ENCODE peak calls at places on chromosomes 3 and 15, in seven cellular contexts. One of them, this sample, is unnamed.

GRCh38 chr3:52528596-52529375 is 4.9 kb downstream of the NT5DC2 start:
- DNase-seq in heart left ventricle: peak
- DNase-seq in transverse colon: peak
- DNase-seq in upper lobe of right lung: peak
- DNase-seq in astrocyte of the spinal cord: no peak
- DNase-seq in coronary artery: peak
- DNase-seq in AG04449: no peak
- DNase-seq in this sample: no peak

GRCh38 chr3:16546186-16547004 is 32.9 kb upstream of the RFTN1 start:
- DNase-seq in AG04449: no peak
- DNase-seq in upper lobe of right lung: no peak
- DNase-seq in heart left ventricle: no peak
- DNase-seq in coronary artery: no peak
- DNase-seq in astrocyte of the spinal cord: no peak
- DNase-seq in transverse colon: no peak
- DNase-seq in this sample: no peak

GRCh38 chr3:171134170-171134569 is 107.7 kb upstream of the SLC2A2 start:
- DNase-seq in heart left ventricle: no peak
- DNase-seq in transverse colon: no peak
- DNase-seq in upper lobe of right lung: no peak
- DNase-seq in AG04449: no peak
- DNase-seq in astrocyte of the spinal cord: no peak
- DNase-seq in coronary artery: no peak
- DNase-seq in this sample: no peak

GRCh38 chr3:197029511-197030167 is at the start of gene MELTF:
- DNase-seq in transverse colon: peak
- DNase-seq in upper lobe of right lung: peak
- DNase-seq in coronary artery: no peak
- DNase-seq in astrocyte of the spinal cord: peak
- DNase-seq in AG04449: no peak
- DNase-seq in heart left ventricle: peak
- DNase-seq in this sample: peak

GRCh38 chr3:104521606-104522336 is 844.9 kb upstream of the ALCAM start:
- DNase-seq in astrocyte of the spinal cord: no peak
- DNase-seq in coronary artery: no peak
- DNase-seq in AG04449: no peak
- DNase-seq in transverse colon: peak
- DNase-seq in upper lobe of right lung: no peak
- DNase-seq in heart left ventricle: no peak
- DNase-seq in this sample: no peak

GRCh38 chr15:70794596-70795310 is 31.4 kb upstream of the UACA start:
- DNase-seq in coronary artery: no peak
- DNase-seq in upper lobe of right lung: no peak
- DNase-seq in transverse colon: no peak
- DNase-seq in AG04449: no peak
- DNase-seq in heart left ventricle: no peak
- DNase-seq in astrocyte of the spinal cord: peak
- DNase-seq in this sample: no peak

GRCh38 chr3:71584216-71585061 is 911 bp upstream of the FOXP1 start:
- DNase-seq in AG04449: no peak
- DNase-seq in upper lobe of right lung: peak
- DNase-seq in astrocyte of the spinal cord: peak
- DNase-seq in transverse colon: peak
- DNase-seq in heart left ventricle: peak
- DNase-seq in coronary artery: peak
- DNase-seq in this sample: peak

GRCh38 chr15:33540174-33540573 is 229.4 kb downstream of the RYR3 start:
- DNase-seq in AG04449: no peak
- DNase-seq in coronary artery: no peak
- DNase-seq in heart left ventricle: no peak
- DNase-seq in transverse colon: no peak
- DNase-seq in astrocyte of the spinal cord: no peak
- DNase-seq in upper lobe of right lung: no peak
- DNase-seq in this sample: no peak

GRCh38 chr3:57977755-57978715 is 30.2 kb upstream of the FLNB start:
- DNase-seq in astrocyte of the spinal cord: no peak
- DNase-seq in AG04449: no peak
- DNase-seq in heart left ventricle: no peak
- DNase-seq in transverse colon: peak
- DNase-seq in upper lobe of right lung: no peak
- DNase-seq in coronary artery: no peak
- DNase-seq in this sample: no peak

GRCh38 chr3:106048946-106049481 is 180.2 kb upstream of the CBLB start:
- DNase-seq in heart left ventricle: no peak
- DNase-seq in astrocyte of the spinal cord: no peak
- DNase-seq in AG04449: no peak
- DNase-seq in transverse colon: no peak
- DNase-seq in coronary artery: no peak
- DNase-seq in upper lobe of right lung: no peak
- DNase-seq in this sample: no peak

GRCh38 chr3:113600418-113601185 is 68.2 kb downstream of the SIDT1 start:
- DNase-seq in AG04449: no peak
- DNase-seq in heart left ventricle: peak
- DNase-seq in astrocyte of the spinal cord: no peak
- DNase-seq in upper lobe of right lung: no peak
- DNase-seq in coronary artery: no peak
- DNase-seq in transverse colon: no peak
- DNase-seq in this sample: peak

GRCh38 chr15:48469271-48469670 is 138.0 kb downstream of the DUT start:
- DNase-seq in AG04449: no peak
- DNase-seq in upper lobe of right lung: no peak
- DNase-seq in coronary artery: no peak
- DNase-seq in astrocyte of the spinal cord: peak
- DNase-seq in heart left ventricle: no peak
- DNase-seq in transverse colon: no peak
- DNase-seq in this sample: no peak

GRCh38 chr3:67018105-67018788 is 20.1 kb downstream of the KBTBD8 start:
- DNase-seq in AG04449: no peak
- DNase-seq in heart left ventricle: peak
- DNase-seq in astrocyte of the spinal cord: peak
- DNase-seq in coronary artery: no peak
- DNase-seq in transverse colon: peak
- DNase-seq in upper lobe of right lung: no peak
- DNase-seq in this sample: no peak

GRCh38 chr3:130963878-130964277 is 62.7 kb downstream of the ASTE1 start:
- DNase-seq in coronary artery: no peak
- DNase-seq in heart left ventricle: no peak
- DNase-seq in AG04449: peak
- DNase-seq in astrocyte of the spinal cord: peak
- DNase-seq in transverse colon: no peak
- DNase-seq in upper lobe of right lung: no peak
- DNase-seq in this sample: no peak

GRCh38 chr3:187593347-187593850 is 76.8 kb downstream of the SST start:
- DNase-seq in transverse colon: no peak
- DNase-seq in heart left ventricle: no peak
- DNase-seq in upper lobe of right lung: no peak
- DNase-seq in coronary artery: no peak
- DNase-seq in astrocyte of the spinal cord: no peak
- DNase-seq in AG04449: no peak
- DNase-seq in this sample: no peak

GRCh38 chr3:54213910-54214309 is 91.6 kb downstream of the CACNA2D3 start:
- DNase-seq in astrocyte of the spinal cord: no peak
- DNase-seq in heart left ventricle: no peak
- DNase-seq in upper lobe of right lung: no peak
- DNase-seq in coronary artery: no peak
- DNase-seq in AG04449: no peak
- DNase-seq in transverse colon: no peak
- DNase-seq in this sample: no peak

DNA sequence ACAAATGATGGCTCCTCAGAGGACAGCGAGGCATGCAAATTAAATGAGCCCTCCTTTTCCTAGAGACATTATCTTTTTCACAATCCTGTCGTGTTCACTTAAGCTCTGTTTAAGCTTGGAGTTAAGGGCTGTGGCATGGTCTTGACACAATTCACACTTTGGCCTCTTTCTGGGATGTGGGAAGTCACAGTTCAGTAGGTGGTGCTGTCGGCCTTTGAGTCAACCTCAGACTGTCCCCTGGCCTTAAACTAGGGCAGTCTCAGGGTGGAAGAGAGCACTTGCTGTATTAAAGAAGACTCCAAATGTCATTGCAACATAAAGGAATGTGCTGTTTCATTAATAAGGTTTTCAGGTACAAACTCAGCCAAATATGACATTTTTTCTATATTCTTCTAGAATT is 351.0 kb downstream of the MCTP2 start:
- DNase-seq in upper lobe of right lung: no peak
- DNase-seq in AG04449: no peak
- DNase-seq in astrocyte of the spinal cord: no peak
- DNase-seq in coronary artery: no peak
- DNase-seq in transverse colon: no peak
- DNase-seq in heart left ventricle: no peak
- DNase-seq in this sample: no peak
- TF ChIP-seq CTCF in upper lobe of right lung: peak
- TF ChIP-seq CTCF in AG04449: no peak
- TF ChIP-seq CTCF in astrocyte of the spinal cord: no peak
- TF ChIP-seq CTCF in coronary artery: no peak
- TF ChIP-seq CTCF in transverse colon: no peak
- TF ChIP-seq CTCF in heart left ventricle: peak
- TF ChIP-seq CTCF in this sample: no peak

GRCh38 chr3:10917176-10917575 is 75.4 kb upstream of the SLC6A1 start:
- DNase-seq in AG04449: no peak
- DNase-seq in upper lobe of right lung: no peak
- DNase-seq in astrocyte of the spinal cord: peak
- DNase-seq in transverse colon: no peak
- DNase-seq in coronary artery: peak
- DNase-seq in heart left ventricle: no peak
- DNase-seq in this sample: no peak
- H3K4me3 ChIP-seq in AG04449: no peak
- H3K4me3 ChIP-seq in upper lobe of right lung: no peak
- H3K4me3 ChIP-seq in astrocyte of the spinal cord: no peak
- H3K4me3 ChIP-seq in transverse colon: no peak
- H3K4me3 ChIP-seq in coronary artery: no peak
- H3K4me3 ChIP-seq in heart left ventricle: no peak
- H3K4me3 ChIP-seq in this sample: no peak

GRCh38 chr3:39185326-39185958 is 7.0 kb downstream of the XIRP1 start:
- DNase-seq in coronary artery: no peak
- DNase-seq in upper lobe of right lung: no peak
- DNase-seq in AG04449: no peak
- DNase-seq in heart left ventricle: no peak
- DNase-seq in astrocyte of the spinal cord: no peak
- DNase-seq in transverse colon: no peak
- DNase-seq in this sample: no peak

GRCh38 chr3:39184968-39185285 is 7.5 kb downstream of the XIRP1 start:
- DNase-seq in astrocyte of the spinal cord: no peak
- DNase-seq in heart left ventricle: no peak
- DNase-seq in coronary artery: no peak
- DNase-seq in AG04449: no peak
- DNase-seq in upper lobe of right lung: no peak
- DNase-seq in transverse colon: no peak
- DNase-seq in this sample: no peak

GRCh38 chr3:39185959-39186691 is 6.3 kb downstream of the XIRP1 start:
- DNase-seq in coronary artery: no peak
- DNase-seq in upper lobe of right lung: no peak
- DNase-seq in transverse colon: no peak
- DNase-seq in astrocyte of the spinal cord: no peak
- DNase-seq in AG04449: no peak
- DNase-seq in heart left ventricle: peak
- DNase-seq in this sample: no peak

GRCh38 chr3:39183231-39184080 is 8.9 kb downstream of the XIRP1 start:
- DNase-seq in upper lobe of right lung: no peak
- DNase-seq in AG04449: no peak
- DNase-seq in transverse colon: no peak
- DNase-seq in heart left ventricle: no peak
- DNase-seq in coronary artery: no peak
- DNase-seq in astrocyte of the spinal cord: no peak
- DNase-seq in this sample: no peak

DNA sequence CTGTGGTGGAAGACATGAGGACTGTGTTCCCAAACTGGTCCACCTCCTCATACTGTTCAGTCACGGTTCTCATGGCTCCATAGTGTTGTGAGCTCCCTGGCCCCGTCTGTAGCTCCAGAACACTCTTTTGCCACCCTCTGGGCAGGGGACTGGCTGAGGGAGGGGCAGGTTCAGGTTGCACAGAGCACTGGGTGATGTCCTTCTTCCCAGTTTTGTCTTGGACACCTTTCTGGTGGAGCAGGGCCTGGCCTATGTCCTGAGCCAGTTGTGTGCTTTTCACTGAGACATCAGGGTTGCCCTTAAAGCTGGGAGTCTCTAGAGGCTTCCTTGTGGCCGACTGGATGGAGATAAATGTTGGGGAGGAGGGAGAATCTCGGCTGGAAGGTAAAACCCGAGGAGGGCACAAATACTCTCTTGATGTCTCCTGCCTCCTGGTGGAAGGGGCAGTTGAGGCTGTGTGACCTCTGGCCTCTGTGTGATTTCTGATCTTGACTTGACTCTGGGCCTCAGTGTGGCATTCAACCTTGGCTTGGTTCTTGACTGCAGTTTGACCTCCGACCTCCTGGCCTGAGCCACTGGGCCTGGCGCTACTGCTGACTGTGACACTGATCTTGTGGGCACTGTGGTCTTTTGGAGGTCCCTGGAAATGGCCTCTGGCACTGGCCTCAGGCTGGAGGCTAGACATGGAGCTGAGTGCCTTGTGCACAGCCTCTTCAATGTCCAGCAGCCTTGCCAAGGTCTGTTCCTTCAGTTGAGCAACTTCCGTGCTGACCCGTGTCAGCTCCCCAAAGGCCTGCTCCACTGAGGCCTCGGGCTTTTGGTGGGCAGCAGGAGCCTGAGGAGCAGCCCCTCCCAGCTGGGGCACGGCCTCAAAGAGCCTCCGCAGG is 8.1 kb downstream of the XIRP1 start:
- DNase-seq in upper lobe of right lung: no peak
- DNase-seq in coronary artery: no peak
- DNase-seq in AG04449: no peak
- DNase-seq in heart left ventricle: no peak
- DNase-seq in astrocyte of the spinal cord: no peak
- DNase-seq in transverse colon: no peak
- DNase-seq in this sample: no peak
- TF ChIP-seq CTCF in upper lobe of right lung: no peak
- TF ChIP-seq CTCF in coronary artery: no peak
- TF ChIP-seq CTCF in AG04449: no peak
- TF ChIP-seq CTCF in heart left ventricle: no peak
- TF ChIP-seq CTCF in astrocyte of the spinal cord: no peak
- TF ChIP-seq CTCF in transverse colon: no peak
- TF ChIP-seq CTCF in this sample: no peak

GRCh38 chr15:31265871-31266711 is 60.5 kb upstream of the KLF13 start:
- DNase-seq in coronary artery: peak
- DNase-seq in astrocyte of the spinal cord: no peak
- DNase-seq in heart left ventricle: peak
- DNase-seq in transverse colon: peak
- DNase-seq in upper lobe of right lung: peak
- DNase-seq in AG04449: no peak
- DNase-seq in this sample: no peak

GRCh38 chr15:31268108-31268501 is 58.5 kb upstream of the KLF13 start:
- DNase-seq in coronary artery: no peak
- DNase-seq in transverse colon: peak
- DNase-seq in astrocyte of the spinal cord: no peak
- DNase-seq in upper lobe of right lung: peak
- DNase-seq in heart left ventricle: no peak
- DNase-seq in AG04449: no peak
- DNase-seq in this sample: no peak

GRCh38 chr15:31265090-31265870 is 61.4 kb upstream of the KLF13 start:
- DNase-seq in transverse colon: peak
- DNase-seq in astrocyte of the spinal cord: no peak
- DNase-seq in AG04449: no peak
- DNase-seq in heart left ventricle: no peak
- DNase-seq in upper lobe of right lung: peak
- DNase-seq in coronary artery: peak
- DNase-seq in this sample: no peak

GRCh38 chr15:31267161-31268107 is 59.2 kb upstream of the KLF13 start:
- DNase-seq in upper lobe of right lung: peak
- DNase-seq in coronary artery: peak
- DNase-seq in transverse colon: peak
- DNase-seq in heart left ventricle: no peak
- DNase-seq in AG04449: no peak
- DNase-seq in astrocyte of the spinal cord: no peak
- DNase-seq in this sample: no peak

GRCh38 chr15:31266712-31267111 is 59.9 kb upstream of the KLF13 start:
- DNase-seq in AG04449: no peak
- DNase-seq in coronary artery: peak
- DNase-seq in astrocyte of the spinal cord: no peak
- DNase-seq in transverse colon: peak
- DNase-seq in upper lobe of right lung: no peak
- DNase-seq in heart left ventricle: no peak
- DNase-seq in this sample: no peak
- H3K4me3 ChIP-seq in AG04449: no peak
- H3K4me3 ChIP-seq in coronary artery: no peak
- H3K4me3 ChIP-seq in astrocyte of the spinal cord: no peak
- H3K4me3 ChIP-seq in transverse colon: no peak
- H3K4me3 ChIP-seq in upper lobe of right lung: no peak
- H3K4me3 ChIP-seq in heart left ventricle: no peak
- H3K4me3 ChIP-seq in this sample: no peak